ENCODE peak calls at places on chromosomes 7 and 10, in five cellular contexts. One of them, this sample, is unnamed.

GRCh38 chr10:110002801-110003523 is 4.8 kb upstream of the ADD3 start:
- DNase-seq in BE2C: no peak
- DNase-seq in WTC11: no peak
- DNase-seq in AG09319: no peak
- DNase-seq in heart left ventricle: no peak
- DNase-seq in this sample: no peak

GRCh38 chr7:92259610-92260247 is 14.0 kb downstream of the ANKIB1 start:
- DNase-seq in heart left ventricle: no peak
- DNase-seq in AG09319: no peak
- DNase-seq in WTC11: no peak
- DNase-seq in BE2C: no peak
- DNase-seq in this sample: no peak

GRCh38 chr7:78018541-78019456 is 220.2 kb downstream of the PHTF2 start:
- DNase-seq in heart left ventricle: peak
- DNase-seq in AG09319: no peak
- DNase-seq in WTC11: peak
- DNase-seq in BE2C: peak
- DNase-seq in this sample: peak

GRCh38 chr10:5948999-5949759 is 28.2 kb downstream of the IL15RA start:
- DNase-seq in BE2C: peak
- DNase-seq in WTC11: peak
- DNase-seq in AG09319: no peak
- DNase-seq in heart left ventricle: peak
- DNase-seq in this sample: peak

GRCh38 chr7:19369182-19369581 is 224.0 kb upstream of the FERD3L start:
- DNase-seq in BE2C: no peak
- DNase-seq in WTC11: no peak
- DNase-seq in AG09319: no peak
- DNase-seq in heart left ventricle: no peak
- DNase-seq in this sample: no peak

GRCh38 chr10:66414943-66415342 is 510.9 kb upstream of the LRRTM3 start:
- DNase-seq in BE2C: no peak
- DNase-seq in AG09319: no peak
- DNase-seq in heart left ventricle: no peak
- DNase-seq in WTC11: no peak
- DNase-seq in this sample: no peak

GRCh38 chr7:133789951-133790350 is 337.2 kb upstream of the LRGUK start:
- DNase-seq in heart left ventricle: no peak
- DNase-seq in AG09319: no peak
- DNase-seq in WTC11: no peak
- DNase-seq in BE2C: no peak
- DNase-seq in this sample: no peak

GRCh38 chr7:130367836-130368235 is 12.5 kb upstream of the CPA1 start:
- DNase-seq in heart left ventricle: no peak
- DNase-seq in WTC11: no peak
- DNase-seq in AG09319: no peak
- DNase-seq in BE2C: no peak
- DNase-seq in this sample: no peak

GRCh38 chr10:132276179-132276675 is 31.5 kb downstream of the STK32C start:
- DNase-seq in heart left ventricle: no peak
- DNase-seq in BE2C: no peak
- DNase-seq in AG09319: no peak
- DNase-seq in WTC11: no peak
- DNase-seq in this sample: no peak

GRCh38 chr10:86343761-86344160 is 22.8 kb downstream of the GRID1 start:
- DNase-seq in WTC11: peak
- DNase-seq in heart left ventricle: no peak
- DNase-seq in AG09319: no peak
- DNase-seq in BE2C: no peak
- DNase-seq in this sample: no peak

GRCh38 chr7:129591868-129592267 is 19.7 kb upstream of the NRF1 start:
- DNase-seq in heart left ventricle: no peak
- DNase-seq in BE2C: no peak
- DNase-seq in WTC11: no peak
- DNase-seq in AG09319: no peak
- DNase-seq in this sample: no peak

GRCh38 chr10:49408437-49409306 is 12.8 kb upstream of the DRGX start:
- DNase-seq in AG09319: no peak
- DNase-seq in BE2C: peak
- DNase-seq in heart left ventricle: no peak
- DNase-seq in WTC11: peak
- DNase-seq in this sample: no peak

GRCh38 chr10:27744478-27745379 is 890 bp downstream of the MKX start:
- DNase-seq in heart left ventricle: no peak
- DNase-seq in WTC11: peak
- DNase-seq in AG09319: peak
- DNase-seq in BE2C: no peak
- DNase-seq in this sample: peak

GRCh38 chr10:61760943-61761824 is 98.5 kb downstream of the CABCOCO1 start:
- DNase-seq in BE2C: no peak
- DNase-seq in WTC11: no peak
- DNase-seq in AG09319: no peak
- DNase-seq in heart left ventricle: no peak
- DNase-seq in this sample: no peak

GRCh38 chr10:916716-917415 is 14.6 kb downstream of the LARP4B start:
- DNase-seq in BE2C: no peak
- DNase-seq in AG09319: no peak
- DNase-seq in heart left ventricle: no peak
- DNase-seq in WTC11: no peak
- DNase-seq in this sample: no peak

GRCh38 chr7:80189638-80190037 is 55.0 kb downstream of the GNAI1 start:
- DNase-seq in heart left ventricle: no peak
- DNase-seq in WTC11: no peak
- DNase-seq in AG09319: no peak
- DNase-seq in BE2C: no peak
- DNase-seq in this sample: no peak

GRCh38 chr7:50814166-50814565 is 31.5 kb upstream of the GRB10 start:
- DNase-seq in heart left ventricle: no peak
- DNase-seq in WTC11: no peak
- DNase-seq in AG09319: no peak
- DNase-seq in BE2C: no peak
- DNase-seq in this sample: no peak

GRCh38 chr7:66930341-66930740 is 9.3 kb downstream of the TMEM248 start:
- DNase-seq in BE2C: peak
- DNase-seq in heart left ventricle: no peak
- DNase-seq in AG09319: no peak
- DNase-seq in WTC11: peak
- DNase-seq in this sample: peak

GRCh38 chr7:1056006-1056784 is 11.8 kb downstream of the GPR146 start:
- DNase-seq in BE2C: peak
- DNase-seq in heart left ventricle: peak
- DNase-seq in WTC11: no peak
- DNase-seq in AG09319: no peak
- DNase-seq in this sample: no peak

GRCh38 chr7:134514663-134515062 is 12.7 kb upstream of the AKR1B10 start:
- DNase-seq in heart left ventricle: peak
- DNase-seq in WTC11: no peak
- DNase-seq in AG09319: peak
- DNase-seq in BE2C: peak
- DNase-seq in this sample: peak

GRCh38 chr10:125795111-125795510 is 19.5 kb upstream of the MMP21 start:
- DNase-seq in AG09319: no peak
- DNase-seq in WTC11: no peak
- DNase-seq in BE2C: no peak
- DNase-seq in heart left ventricle: peak
- DNase-seq in this sample: no peak

GRCh38 chr7:158318511-158318913 is 269.1 kb downstream of the PTPRN2 start:
- DNase-seq in WTC11: peak
- DNase-seq in heart left ventricle: no peak
- DNase-seq in AG09319: no peak
- DNase-seq in BE2C: no peak
- DNase-seq in this sample: no peak

GRCh38 chr10:15121707-15122106 is 24.6 kb downstream of the RPP38 start:
- DNase-seq in heart left ventricle: no peak
- DNase-seq in AG09319: no peak
- DNase-seq in BE2C: no peak
- DNase-seq in WTC11: no peak
- DNase-seq in this sample: no peak

GRCh38 chr10:118584181-118584954 is 11.1 kb downstream of the PRLHR start:
- DNase-seq in BE2C: no peak
- DNase-seq in WTC11: no peak
- DNase-seq in heart left ventricle: no peak
- DNase-seq in AG09319: no peak
- DNase-seq in this sample: no peak

GRCh38 chr7:29328811-29329210 is 134.2 kb downstream of the CHN2 start:
- DNase-seq in heart left ventricle: no peak
- DNase-seq in BE2C: no peak
- DNase-seq in AG09319: no peak
- DNase-seq in WTC11: no peak
- DNase-seq in this sample: no peak

GRCh38 chr7:44062180-44062902 is 3.0 kb downstream of the PGAM2 start:
- DNase-seq in AG09319: no peak
- DNase-seq in heart left ventricle: no peak
- DNase-seq in WTC11: no peak
- DNase-seq in BE2C: peak
- DNase-seq in this sample: no peak

GRCh38 chr7:143385891-143386781 is 5.0 kb downstream of the ZYX start:
- DNase-seq in AG09319: no peak
- DNase-seq in heart left ventricle: no peak
- DNase-seq in BE2C: peak
- DNase-seq in WTC11: no peak
- DNase-seq in this sample: no peak

GRCh38 chr7:140229591-140230516 is 53.1 kb upstream of the KDM7A start:
- DNase-seq in WTC11: peak
- DNase-seq in AG09319: no peak
- DNase-seq in BE2C: peak
- DNase-seq in heart left ventricle: no peak
- DNase-seq in this sample: peak

GRCh38 chr10:15169555-15170407 is 1.3 kb upstream of the NMT2 start:
- DNase-seq in BE2C: no peak
- DNase-seq in heart left ventricle: peak
- DNase-seq in AG09319: no peak
- DNase-seq in WTC11: no peak
- DNase-seq in this sample: no peak

GRCh38 chr10:95881316-95881715 is 26.5 kb upstream of the CC2D2B start:
- DNase-seq in BE2C: no peak
- DNase-seq in AG09319: no peak
- DNase-seq in WTC11: no peak
- DNase-seq in heart left ventricle: no peak
- DNase-seq in this sample: no peak

GRCh38 chr10:15472431-15473400 is 101.6 kb upstream of the FAM171A1 start:
- DNase-seq in heart left ventricle: no peak
- DNase-seq in BE2C: no peak
- DNase-seq in WTC11: peak
- DNase-seq in AG09319: peak
- DNase-seq in this sample: no peak

GRCh38 chr10:85547460-85548023 is 819.1 kb downstream of the GRID1 start:
- DNase-seq in BE2C: no peak
- DNase-seq in heart left ventricle: no peak
- DNase-seq in WTC11: no peak
- DNase-seq in AG09319: no peak
- DNase-seq in this sample: no peak

GRCh38 chr10:28595618-28596017 is 62.7 kb downstream of the WAC start:
- DNase-seq in AG09319: no peak
- DNase-seq in heart left ventricle: no peak
- DNase-seq in BE2C: no peak
- DNase-seq in WTC11: no peak
- DNase-seq in this sample: no peak

GRCh38 chr7:108598858-108599257 is 29.2 kb downstream of the DNAJB9 start:
- DNase-seq in AG09319: no peak
- DNase-seq in BE2C: no peak
- DNase-seq in heart left ventricle: no peak
- DNase-seq in WTC11: no peak
- DNase-seq in this sample: no peak

DNA sequence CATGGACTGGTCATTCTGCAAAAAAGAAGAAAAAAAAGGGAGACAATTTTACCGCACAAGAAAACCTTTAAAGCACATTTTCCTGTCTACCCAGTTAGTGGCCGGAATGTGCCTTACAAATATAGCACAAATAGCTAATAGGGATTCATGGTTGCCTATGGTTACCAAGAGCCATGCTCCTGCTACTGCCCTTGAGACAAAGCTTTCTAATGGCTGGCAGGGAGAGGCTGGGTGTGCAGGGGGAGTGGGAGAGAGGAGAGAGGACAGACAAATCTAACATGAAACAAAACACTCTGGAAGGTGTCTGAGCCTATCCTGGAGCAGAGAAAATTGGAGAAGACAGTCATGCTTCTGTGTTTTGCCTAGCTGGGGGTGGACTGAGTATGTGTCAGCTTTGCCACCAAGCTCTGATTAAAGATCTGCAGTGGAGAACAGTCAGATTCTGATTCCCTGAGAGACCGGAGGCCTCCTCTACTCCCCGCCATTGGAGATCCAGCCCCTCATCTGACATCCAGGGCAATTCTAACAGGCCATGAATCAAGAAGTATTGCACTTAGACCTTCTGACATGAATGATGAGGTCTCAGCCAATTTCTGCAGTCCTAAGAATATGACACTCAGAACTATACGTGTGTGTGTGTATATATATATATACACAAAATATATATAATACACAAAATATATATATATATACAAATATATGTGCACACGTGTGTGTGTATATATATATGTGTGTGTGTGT is 80.2 kb downstream of the PRTFDC1 start:
- DNase-seq in BE2C: no peak
- DNase-seq in WTC11: no peak
- DNase-seq in AG09319: no peak
- DNase-seq in heart left ventricle: no peak
- DNase-seq in this sample: peak
- TF ChIP-seq CTCF in BE2C: no peak
- TF ChIP-seq CTCF in WTC11: no peak
- TF ChIP-seq CTCF in AG09319: no peak
- TF ChIP-seq CTCF in heart left ventricle: no peak
- TF ChIP-seq CTCF in this sample: no peak

GRCh38 chr10:31031205-31031665 is 430 bp downstream of the ZNF438 start:
- DNase-seq in BE2C: no peak
- DNase-seq in AG09319: no peak
- DNase-seq in WTC11: no peak
- DNase-seq in heart left ventricle: no peak
- DNase-seq in this sample: no peak
- TF ChIP-seq CTCF in BE2C: no peak
- TF ChIP-seq CTCF in AG09319: no peak
- TF ChIP-seq CTCF in WTC11: no peak
- TF ChIP-seq CTCF in heart left ventricle: no peak
- TF ChIP-seq CTCF in this sample: no peak

GRCh38 chr10:30783939-30784500 is 154.5 kb upstream of the LYZL2 start:
- DNase-seq in heart left ventricle: peak
- DNase-seq in AG09319: peak
- DNase-seq in WTC11: peak
- DNase-seq in BE2C: peak
- DNase-seq in this sample: peak
- TF ChIP-seq CTCF in heart left ventricle: peak
- TF ChIP-seq CTCF in AG09319: peak
- TF ChIP-seq CTCF in WTC11: peak
- TF ChIP-seq CTCF in BE2C: peak
- TF ChIP-seq CTCF in this sample: peak

DNA sequence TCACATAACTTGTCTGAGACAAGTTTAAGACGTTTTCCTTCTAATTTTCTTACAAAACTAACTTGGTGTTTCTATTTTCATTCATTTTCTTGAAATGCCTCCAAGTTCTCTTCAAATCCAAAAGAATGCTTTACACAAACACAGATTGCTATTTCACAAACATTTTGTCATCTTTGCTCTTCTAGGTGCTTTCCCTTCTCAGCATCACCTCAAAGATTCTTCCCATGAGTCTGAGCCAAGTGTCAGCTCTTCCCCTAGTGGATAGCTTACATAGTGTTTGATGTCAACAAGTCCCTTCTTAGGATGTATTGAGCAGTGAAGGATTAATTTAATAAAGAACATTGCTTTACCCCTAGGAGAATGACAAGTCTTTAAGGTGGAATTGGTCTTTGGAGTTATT is 38.1 kb upstream of the SEMA3A start:
- DNase-seq in AG09319: no peak
- DNase-seq in WTC11: no peak
- DNase-seq in BE2C: no peak
- DNase-seq in heart left ventricle: no peak
- DNase-seq in this sample: no peak
- TF ChIP-seq CTCF in AG09319: peak
- TF ChIP-seq CTCF in WTC11: no peak
- TF ChIP-seq CTCF in BE2C: peak
- TF ChIP-seq CTCF in heart left ventricle: no peak
- TF ChIP-seq CTCF in this sample: no peak